ENCODE peak calls at places on chromosome 2, in seven cellular contexts. S, G, F, O, N, H and Y are unnamed samples.

GRCh38 chr2:230874456-230874855 is 9.7 kb downstream of the ITM2C start:
- DNase-seq in S (no peak), G (no peak), F (no peak), O (no peak), N (no peak), H (peak; percentile 74), Y (no peak)

GRCh38 chr2:240647503-240648154 is 22.3 kb downstream of the GPR35 start:
- DNase-seq in S (no peak), G (peak; percentile 47), F (no peak), O (no peak), N (peak; percentile 58), H (no peak), Y (no peak)

GRCh38 chr2:207167129-207167923 is 1.6 kb upstream of the KLF7 start:
- DNase-seq in S (no peak), G (no peak), F (no peak), O (peak; percentile 55), N (no peak), H (no peak), Y (peak; percentile 78)

GRCh38 chr2:156541706-156542105 is 105.5 kb downstream of the GPD2 start:
- DNase-seq in S (no peak), G (no peak), F (no peak), O (no peak), N (no peak), H (no peak), Y (peak; percentile 10)

GRCh38 chr2:128271891-128272585 is 46.6 kb downstream of the HS6ST1 start:
- DNase-seq in S (no peak), G (peak; percentile 42), F (no peak), O (no peak), N (peak; percentile 74), H (peak; percentile 53), Y (no peak)

GRCh38 chr2:85799215-85799956 is 45.6 kb downstream of the ATOH8 start:
- DNase-seq in S (no peak), G (no peak), F (no peak), O (no peak), N (no peak), H (peak; percentile 87), Y (no peak)

GRCh38 chr2:229815858-229816257 is 101.5 kb upstream of the DNER start:
- DNase-seq in S (no peak), G (no peak), F (no peak), O (peak; percentile 38), N (no peak), H (no peak), Y (peak; percentile 46)

GRCh38 chr2:28377984-28378678 is 14.5 kb upstream of the FOSL2 start:
- DNase-seq in S (peak; percentile 4), G (no peak), F (peak; percentile 53), O (no peak), N (no peak), H (no peak), Y (no peak)

GRCh38 chr2:16729901-16730300 is 64.3 kb upstream of the CYRIA start:
- DNase-seq in S (no peak), G (no peak), F (no peak), O (no peak), N (no peak), H (no peak), Y (no peak)

GRCh38 chr2:220103596-220103995 is 476.2 kb downstream of the SLC4A3 start:
- DNase-seq in S (no peak), G (no peak), F (no peak), O (no peak), N (no peak), H (no peak), Y (no peak)

GRCh38 chr2:74481961-74482800 is 617 bp downstream of the CCDC142 start:
- DNase-seq in S (peak; percentile 79), G (no peak), F (no peak), O (no peak), N (peak; percentile 91), H (peak; percentile 84), Y (no peak)